ENCODE peak calls at places on chromosomes 2 and 18, in four cellular contexts. X, W, Y and M are unnamed samples.
A peak's percentile ranks its signal among the peaks of the same experiment; 100 is the strongest.

GRCh38 chr2:102686479-102687439 is 67.4 kb downstream of the SLC9A2 start:
- DNase-seq in X (no peak), W (no peak), Y (no peak), M (no peak)

GRCh38 chr2:203583696-203584095 is 48.6 kb upstream of the RAPH1 start:
- DNase-seq in X (no peak), W (peak; percentile 92), Y (peak; percentile 92), M (no peak)

GRCh38 chr2:230224458-230224857 is 1.1 kb upstream of the SP140 start:
- DNase-seq in X (no peak), W (no peak), Y (no peak), M (no peak)

GRCh38 chr2:9113916-9114315 is 92.7 kb upstream of the ASAP2 start:
- DNase-seq in X (no peak), W (no peak), Y (no peak), M (no peak)

GRCh38 chr2:55581875-55582547 is 35.4 kb downstream of the PPP4R3B start:
- DNase-seq in X (no peak), W (peak; percentile 12), Y (peak; percentile 79), M (no peak)

GRCh38 chr2:209380278-209380677 is 43.6 kb upstream of the MAP2 start:
- DNase-seq in X (no peak), W (no peak), Y (no peak), M (no peak)

GRCh38 chr2:216056739-216057138 is 24.9 kb downstream of the PECR start:
- DNase-seq in X (no peak), W (no peak), Y (no peak), M (no peak)

GRCh38 chr2:121748202-121748601 is 7.2 kb upstream of the TSN start:
- DNase-seq in X (peak; percentile 57), W (no peak), Y (peak; percentile 62), M (no peak)

GRCh38 chr18:45628979-45629958 is 14.0 kb downstream of the SLC14A2 start:
- DNase-seq in X (no peak), W (peak; percentile 71), Y (peak; percentile 82), M (no peak)

DNA sequence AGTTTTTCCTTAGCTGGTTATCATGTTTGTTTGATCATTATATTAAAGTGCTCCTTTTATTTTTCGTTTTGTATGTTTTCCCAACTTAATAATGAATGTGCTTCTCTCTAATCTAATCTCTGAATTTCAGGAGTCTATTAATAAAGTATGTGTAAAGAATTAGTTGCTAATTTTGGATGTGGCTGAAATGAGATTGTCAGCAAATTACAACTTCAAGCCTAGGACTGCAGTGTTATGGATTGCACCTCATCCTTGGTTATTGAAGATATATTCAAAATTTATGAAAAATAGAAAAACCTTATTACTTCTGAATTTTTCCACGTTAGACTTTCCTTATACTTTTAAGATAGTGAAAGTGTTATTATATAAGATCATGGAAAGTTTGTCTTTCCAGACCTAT is 227.7 kb downstream of the NEDD4L start:
- DNase-seq in X (no peak), W (no peak), Y (no peak), M (no peak)
- H3K4me2 ChIP-seq in X (no peak overlapping the region), W (no peak overlapping the region), Y (no peak overlapping the region), M (no peak overlapping the region)

GRCh38 chr2:52976132-52976949 is 791.3 kb upstream of the CHAC2 start:
- DNase-seq in X (no peak), W (peak; percentile 14), Y (peak; percentile 20), M (no peak)
- H3K4me2 ChIP-seq in X (no peak overlapping the region), W (no peak overlapping the region), Y (no peak overlapping the region), M (no peak overlapping the region)

GRCh38 chr18:10951631-10952544 is 197.5 kb downstream of the PIEZO2 start:
- DNase-seq in X (no peak), W (no peak), Y (no peak), M (no peak)

GRCh38 chr18:10953672-10954071 is 195.7 kb downstream of the PIEZO2 start:
- DNase-seq in X (no peak), W (no peak), Y (no peak), M (no peak)

GRCh38 chr18:10950080-10950875 is 199.1 kb downstream of the PIEZO2 start:
- DNase-seq in X (no peak), W (no peak), Y (no peak), M (no peak)

GRCh38 chr18:10949655-10950054 is 199.7 kb downstream of the PIEZO2 start:
- DNase-seq in X (no peak), W (no peak), Y (no peak), M (no peak)

GRCh38 chr18:10950876-10951630 is 198.3 kb downstream of the PIEZO2 start:
- DNase-seq in X (no peak), W (no peak), Y (no peak), M (no peak)
- H3K4me2 ChIP-seq in X (no peak overlapping the region), W (no peak overlapping the region), Y (no peak overlapping the region), M (no peak overlapping the region)

DNA sequence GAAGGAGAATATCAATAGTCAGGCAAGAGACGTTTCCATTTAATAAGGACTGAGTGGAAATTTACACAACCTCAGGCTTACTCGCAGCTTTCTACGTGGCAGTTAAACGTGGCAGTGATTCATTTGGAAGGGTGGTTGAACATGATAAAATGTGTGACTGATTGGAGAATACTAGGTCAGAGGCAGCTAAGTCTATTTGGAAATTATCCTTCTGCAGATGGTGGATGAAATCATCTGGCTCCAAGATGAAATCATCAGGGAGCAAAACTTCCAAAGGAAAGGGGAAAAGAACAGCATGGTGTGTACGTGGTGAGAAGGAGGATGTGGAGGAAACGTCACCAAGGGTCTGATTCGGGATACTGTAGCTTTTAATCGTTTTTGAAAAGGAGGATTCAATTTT is 47.8 kb downstream of the COL3A1 start:
- DNase-seq in X (no peak), W (peak; percentile 89), Y (peak; percentile 95), M (peak; percentile 9)
- H3K4me2 ChIP-seq in X (no peak overlapping the region), W (no peak overlapping the region), Y (peak overlapping the region; percentile 77), M (peak overlapping the region; percentile 63)

DNA sequence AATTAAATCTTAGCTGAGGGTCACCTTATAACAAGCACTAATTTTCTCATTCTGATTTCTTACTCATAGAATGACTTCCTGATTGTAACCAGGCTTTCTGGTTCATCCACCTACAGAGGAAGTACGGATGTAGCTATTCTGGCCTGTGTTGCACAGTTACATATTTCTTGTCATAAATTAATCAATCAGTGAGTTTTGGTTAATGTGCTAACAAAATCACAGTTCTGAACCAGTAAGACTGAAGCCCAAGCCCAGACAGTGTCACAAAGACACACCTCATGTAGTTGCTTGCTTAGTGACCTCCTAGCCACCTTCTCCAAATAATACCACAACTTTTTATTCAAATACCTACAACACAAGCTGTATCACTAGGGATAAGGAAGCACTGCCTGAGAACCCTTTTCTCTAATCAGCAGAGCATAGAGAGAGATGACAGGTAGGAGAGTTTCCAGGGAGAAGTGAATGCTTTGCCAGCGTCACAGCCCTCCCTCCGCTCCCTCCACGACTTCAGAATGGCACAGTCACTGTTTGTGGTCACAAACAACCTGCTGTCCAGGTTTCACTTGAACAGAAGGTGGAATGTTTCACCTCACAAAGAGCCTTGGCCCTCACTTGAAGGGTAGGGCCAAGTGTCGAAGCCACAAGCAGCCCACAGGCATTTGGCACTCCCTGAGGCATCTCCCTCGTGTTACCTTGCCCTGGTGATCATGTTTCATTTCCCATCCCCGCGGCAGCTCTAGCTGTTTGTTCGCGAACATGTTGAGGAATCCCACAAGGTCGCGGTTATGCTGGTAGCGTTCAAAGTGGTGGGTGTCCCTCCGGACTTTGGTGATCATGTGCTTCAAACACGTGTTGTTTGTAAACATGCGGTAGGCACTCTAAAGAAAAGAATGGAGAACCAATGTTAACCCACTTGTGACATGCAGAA is 120.8 kb upstream of the STK17B start:
- DNase-seq in X (no peak), W (peak; percentile 85), Y (no peak), M (no peak)
- H3K4me2 ChIP-seq in X (no peak overlapping the region), W (no peak overlapping the region), Y (no peak overlapping the region), M (no peak overlapping the region)

DNA sequence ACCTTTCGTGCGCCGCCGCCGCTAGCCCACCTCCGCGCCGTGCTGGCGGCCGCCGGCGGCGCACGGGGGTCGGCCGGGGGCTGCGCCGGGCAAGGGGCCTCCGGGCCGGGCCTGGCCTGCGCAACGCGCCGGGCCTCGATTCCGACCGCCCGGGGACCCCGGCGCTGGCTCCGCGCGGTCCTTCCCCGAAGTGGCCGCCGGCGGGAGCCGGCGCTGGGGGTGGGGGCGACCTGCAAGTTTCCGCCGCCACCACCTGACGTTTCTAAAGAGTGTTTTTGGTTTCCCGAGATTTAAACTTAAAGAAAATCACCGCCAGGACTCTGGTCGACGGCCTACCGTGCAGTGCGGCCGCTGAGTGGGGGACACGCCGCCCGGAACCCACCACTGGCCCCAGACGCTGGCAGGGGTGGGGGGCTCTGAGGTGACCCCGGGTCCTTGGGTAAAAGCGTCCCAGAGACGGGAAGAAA is 3.8 kb upstream of the GATA6 start:
- DNase-seq in X (no peak), W (no peak), Y (no peak), M (no peak)
- H3K4me2 ChIP-seq in X (no peak overlapping the region), W (peak overlapping the region; percentile 65), Y (no peak overlapping the region), M (no peak overlapping the region)